ENCODE peak calls at places on chromosomes 12 and 14, in six cellular contexts. One of them, this sample, is unnamed.

GRCh38 chr14:99462211-99462610 is 18.4 kb downstream of the SETD3 start:
- DNase-seq in fibroblast of mammary gland: no peak
- DNase-seq in GM12864: no peak
- DNase-seq in left ventricle myocardium inferior: no peak
- DNase-seq in OCI-LY7: no peak
- DNase-seq in IMR-90: no peak
- DNase-seq in this sample: no peak

GRCh38 chr12:51744235-51744634 is 104.3 kb downstream of the FIGNL2 start:
- DNase-seq in fibroblast of mammary gland: peak
- DNase-seq in GM12864: no peak
- DNase-seq in left ventricle myocardium inferior: no peak
- DNase-seq in OCI-LY7: no peak
- DNase-seq in IMR-90: peak
- DNase-seq in this sample: no peak

GRCh38 chr12:9064201-9064814 is 51.4 kb downstream of the A2M start:
- DNase-seq in fibroblast of mammary gland: peak
- DNase-seq in GM12864: peak
- DNase-seq in left ventricle myocardium inferior: peak
- DNase-seq in OCI-LY7: no peak
- DNase-seq in IMR-90: peak
- DNase-seq in this sample: peak

GRCh38 chr14:101934751-101935150 is 29.6 kb upstream of the DYNC1H1 start:
- DNase-seq in fibroblast of mammary gland: no peak
- DNase-seq in GM12864: no peak
- DNase-seq in left ventricle myocardium inferior: no peak
- DNase-seq in OCI-LY7: no peak
- DNase-seq in IMR-90: no peak
- DNase-seq in this sample: peak

GRCh38 chr12:2825133-2825532 is 9.7 kb downstream of the NRIP2 start:
- DNase-seq in fibroblast of mammary gland: no peak
- DNase-seq in GM12864: no peak
- DNase-seq in left ventricle myocardium inferior: no peak
- DNase-seq in OCI-LY7: no peak
- DNase-seq in IMR-90: no peak
- DNase-seq in this sample: no peak

GRCh38 chr12:53737951-53738833 is 10.9 kb upstream of the CALCOCO1 start:
- DNase-seq in fibroblast of mammary gland: no peak
- DNase-seq in GM12864: no peak
- DNase-seq in left ventricle myocardium inferior: no peak
- DNase-seq in OCI-LY7: no peak
- DNase-seq in IMR-90: no peak
- DNase-seq in this sample: no peak

GRCh38 chr12:112992541-112993398 is 14.5 kb downstream of the OAS2 start:
- DNase-seq in fibroblast of mammary gland: peak
- DNase-seq in GM12864: peak
- DNase-seq in left ventricle myocardium inferior: peak
- DNase-seq in OCI-LY7: peak
- DNase-seq in IMR-90: peak
- DNase-seq in this sample: no peak

GRCh38 chr12:5388581-5389535 is 43.0 kb upstream of the NTF3 start:
- DNase-seq in fibroblast of mammary gland: no peak
- DNase-seq in GM12864: no peak
- DNase-seq in left ventricle myocardium inferior: no peak
- DNase-seq in OCI-LY7: no peak
- DNase-seq in IMR-90: peak
- DNase-seq in this sample: no peak

GRCh38 chr14:97458302-97459137 is 661.3 kb downstream of the VRK1 start:
- DNase-seq in fibroblast of mammary gland: no peak
- DNase-seq in GM12864: no peak
- DNase-seq in left ventricle myocardium inferior: no peak
- DNase-seq in OCI-LY7: no peak
- DNase-seq in IMR-90: no peak
- DNase-seq in this sample: peak

GRCh38 chr12:117038919-117039318 is 60.3 kb downstream of the TESC start:
- DNase-seq in fibroblast of mammary gland: no peak
- DNase-seq in GM12864: no peak
- DNase-seq in left ventricle myocardium inferior: peak
- DNase-seq in OCI-LY7: no peak
- DNase-seq in IMR-90: no peak
- DNase-seq in this sample: no peak

GRCh38 chr12:7354521-7354920 is 50.6 kb downstream of the ACSM4 start:
- DNase-seq in fibroblast of mammary gland: peak
- DNase-seq in GM12864: no peak
- DNase-seq in left ventricle myocardium inferior: no peak
- DNase-seq in OCI-LY7: no peak
- DNase-seq in IMR-90: no peak
- DNase-seq in this sample: no peak

GRCh38 chr12:67498981-67499380 is 149.6 kb upstream of the DYRK2 start:
- DNase-seq in fibroblast of mammary gland: no peak
- DNase-seq in GM12864: no peak
- DNase-seq in left ventricle myocardium inferior: no peak
- DNase-seq in OCI-LY7: no peak
- DNase-seq in IMR-90: no peak
- DNase-seq in this sample: no peak

GRCh38 chr12:29921307-29921706 is 137.6 kb upstream of the TMTC1 start:
- DNase-seq in fibroblast of mammary gland: peak
- DNase-seq in GM12864: no peak
- DNase-seq in left ventricle myocardium inferior: no peak
- DNase-seq in OCI-LY7: no peak
- DNase-seq in IMR-90: peak
- DNase-seq in this sample: no peak

GRCh38 chr12:1517007-1517406 is 77.4 kb downstream of the FBXL14 start:
- DNase-seq in fibroblast of mammary gland: peak
- DNase-seq in GM12864: no peak
- DNase-seq in left ventricle myocardium inferior: no peak
- DNase-seq in OCI-LY7: peak
- DNase-seq in IMR-90: peak
- DNase-seq in this sample: no peak

GRCh38 chr12:64522316-64522715 is 70.4 kb downstream of the TBK1 start:
- DNase-seq in fibroblast of mammary gland: peak
- DNase-seq in GM12864: no peak
- DNase-seq in left ventricle myocardium inferior: no peak
- DNase-seq in OCI-LY7: no peak
- DNase-seq in IMR-90: peak
- DNase-seq in this sample: no peak

DNA sequence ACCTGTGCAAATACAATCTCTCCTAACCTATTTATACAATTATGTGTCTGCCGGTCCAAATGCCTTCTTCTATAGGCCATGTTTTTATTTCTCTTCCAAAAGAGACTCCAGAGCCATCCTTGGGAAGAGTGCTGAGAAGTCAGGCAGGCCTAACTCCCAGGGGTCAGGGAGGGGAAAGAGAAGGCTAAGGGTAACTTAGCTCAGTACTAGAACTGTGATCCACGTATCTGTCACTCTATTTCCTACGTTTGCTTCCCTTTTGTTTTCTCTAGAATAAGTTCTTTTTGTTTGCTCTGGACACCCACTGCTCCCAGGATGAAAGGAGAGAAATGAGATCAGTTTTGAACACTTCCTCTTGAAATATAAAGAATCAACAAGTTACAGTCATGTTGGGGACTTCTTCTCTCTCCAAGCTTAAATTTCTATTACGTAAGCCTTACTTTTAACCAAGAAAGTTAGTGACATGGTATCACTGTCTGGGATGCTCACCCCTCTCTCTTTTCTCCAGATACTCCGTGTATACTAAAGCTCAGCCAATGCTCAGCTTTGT is 79.2 kb downstream of the DAD1 start:
- DNase-seq in fibroblast of mammary gland: no peak
- DNase-seq in GM12864: no peak
- DNase-seq in left ventricle myocardium inferior: no peak
- DNase-seq in OCI-LY7: no peak
- DNase-seq in IMR-90: no peak
- DNase-seq in this sample: no peak
- H3K4me3 ChIP-seq in fibroblast of mammary gland: no peak
- H3K4me3 ChIP-seq in GM12864: peak
- H3K4me3 ChIP-seq in left ventricle myocardium inferior: no peak
- H3K4me3 ChIP-seq in OCI-LY7: peak
- H3K4me3 ChIP-seq in IMR-90: no peak
- H3K4me3 ChIP-seq in this sample: no peak

DNA sequence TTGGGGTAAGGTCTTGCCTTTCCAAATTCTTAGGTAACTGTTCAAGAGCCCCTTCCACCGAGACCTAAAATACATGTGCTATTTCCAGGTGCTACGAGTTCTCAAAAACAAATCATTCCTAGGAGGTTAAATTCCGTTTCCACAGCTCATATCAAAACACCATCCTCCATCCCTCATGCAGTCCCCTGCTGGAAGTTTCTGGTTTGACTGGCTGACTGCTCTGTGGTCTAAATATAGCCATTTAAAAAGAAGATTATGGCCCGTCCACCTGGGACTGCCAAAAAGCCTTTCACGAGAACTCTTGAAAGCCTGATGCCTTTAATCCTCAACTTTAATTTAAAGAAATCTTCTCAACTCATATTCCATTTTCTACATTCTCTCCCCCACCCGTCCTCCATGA is 201.5 kb upstream of the MYL2 start:
- DNase-seq in fibroblast of mammary gland: no peak
- DNase-seq in GM12864: no peak
- DNase-seq in left ventricle myocardium inferior: no peak
- DNase-seq in OCI-LY7: no peak
- DNase-seq in IMR-90: no peak
- DNase-seq in this sample: no peak
- H3K4me3 ChIP-seq in fibroblast of mammary gland: no peak
- H3K4me3 ChIP-seq in GM12864: no peak
- H3K4me3 ChIP-seq in left ventricle myocardium inferior: no peak
- H3K4me3 ChIP-seq in OCI-LY7: no peak
- H3K4me3 ChIP-seq in IMR-90: no peak
- H3K4me3 ChIP-seq in this sample: no peak

GRCh38 chr14:56733396-56733795 is 76.9 kb downstream of the OTX2 start:
- DNase-seq in fibroblast of mammary gland: no peak
- DNase-seq in GM12864: no peak
- DNase-seq in left ventricle myocardium inferior: no peak
- DNase-seq in OCI-LY7: no peak
- DNase-seq in IMR-90: no peak
- DNase-seq in this sample: no peak

GRCh38 chr14:56731187-56731586 is 79.1 kb downstream of the OTX2 start:
- DNase-seq in fibroblast of mammary gland: no peak
- DNase-seq in GM12864: no peak
- DNase-seq in left ventricle myocardium inferior: no peak
- DNase-seq in OCI-LY7: no peak
- DNase-seq in IMR-90: no peak
- DNase-seq in this sample: no peak

DNA sequence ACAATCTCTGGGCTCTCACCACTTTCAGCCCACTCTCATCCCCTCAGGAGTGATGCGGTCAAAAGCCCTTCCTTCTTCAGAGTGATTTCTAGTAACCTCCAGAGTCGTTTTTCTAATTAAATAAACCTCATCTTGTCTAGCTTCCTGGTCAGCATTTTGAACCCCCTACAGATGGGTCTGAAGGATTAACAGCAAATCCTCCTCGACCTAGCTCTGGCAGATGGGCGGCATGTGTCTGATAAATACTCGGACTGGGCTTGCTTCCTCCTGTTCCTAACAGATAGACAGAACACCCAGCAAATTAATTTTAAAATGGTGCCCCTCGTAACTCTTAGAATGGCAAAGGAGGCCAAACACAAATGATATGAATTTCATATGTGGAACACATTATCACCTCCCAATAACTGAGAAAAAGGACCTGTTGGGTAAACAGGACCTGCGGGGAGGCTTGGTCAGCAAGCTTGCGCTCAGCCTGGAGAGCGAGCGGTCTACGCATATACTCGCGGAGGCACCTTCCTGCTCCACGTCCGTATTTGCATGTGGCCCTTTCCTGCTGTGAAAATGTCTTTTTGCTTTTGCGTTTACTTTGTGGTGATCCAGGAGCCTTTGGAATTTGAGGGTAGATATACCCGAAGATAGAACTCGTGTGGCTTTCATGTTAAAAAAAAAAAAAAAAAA is 79.7 kb downstream of the OTX2 start:
- DNase-seq in fibroblast of mammary gland: no peak
- DNase-seq in GM12864: no peak
- DNase-seq in left ventricle myocardium inferior: no peak
- DNase-seq in OCI-LY7: no peak
- DNase-seq in IMR-90: no peak
- DNase-seq in this sample: no peak
- H3K4me3 ChIP-seq in fibroblast of mammary gland: no peak
- H3K4me3 ChIP-seq in GM12864: no peak
- H3K4me3 ChIP-seq in left ventricle myocardium inferior: peak
- H3K4me3 ChIP-seq in OCI-LY7: no peak
- H3K4me3 ChIP-seq in IMR-90: no peak
- H3K4me3 ChIP-seq in this sample: no peak

DNA sequence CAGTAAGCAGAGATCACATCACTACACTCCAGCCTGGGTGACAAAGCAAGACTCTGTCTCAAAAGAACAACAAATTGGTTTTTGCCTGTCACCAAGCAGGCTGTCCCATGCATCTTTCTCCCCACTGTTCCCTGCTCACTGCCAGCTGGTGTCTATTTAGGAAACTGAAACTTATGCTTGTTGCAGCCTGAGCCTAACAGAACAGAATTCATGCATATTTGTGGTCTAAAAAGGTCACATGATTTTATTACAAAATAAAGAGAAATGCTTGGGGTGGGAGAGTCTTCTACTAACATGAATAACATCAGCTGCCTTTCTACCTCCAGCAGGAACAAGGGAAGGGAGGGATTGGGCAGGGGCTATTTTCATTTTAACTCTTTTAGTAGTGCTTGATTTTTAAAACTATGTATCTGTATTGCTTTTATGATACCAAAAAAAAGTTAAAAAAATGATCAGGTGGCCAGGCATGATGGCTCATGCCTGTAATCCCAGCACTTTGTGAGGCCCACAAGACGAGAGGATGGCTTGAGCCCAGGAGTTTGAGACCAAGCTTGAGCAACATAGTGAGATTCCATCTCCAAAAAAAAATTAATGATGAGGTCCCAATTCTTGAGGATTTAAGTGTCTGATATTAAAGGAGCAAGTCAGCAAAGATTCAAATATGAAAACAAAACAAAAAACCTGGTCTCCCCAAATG is 923 bp downstream of the STAT2 start:
- DNase-seq in fibroblast of mammary gland: peak
- DNase-seq in GM12864: peak
- DNase-seq in left ventricle myocardium inferior: no peak
- DNase-seq in OCI-LY7: peak
- DNase-seq in IMR-90: peak
- DNase-seq in this sample: no peak
- H3K4me3 ChIP-seq in fibroblast of mammary gland: peak
- H3K4me3 ChIP-seq in GM12864: peak
- H3K4me3 ChIP-seq in left ventricle myocardium inferior: peak
- H3K4me3 ChIP-seq in OCI-LY7: peak
- H3K4me3 ChIP-seq in IMR-90: peak
- H3K4me3 ChIP-seq in this sample: peak

This sample was measured in tibial artery.